ENCODE peak calls at places on chromosome 13, in ten cellular contexts. One of them, this sample, is unnamed.
A peak's percentile ranks its signal among the peaks of the same experiment; 100 is the strongest.

GRCh38 chr13:42654760-42655159 is 80.8 kb downstream of the TNFSF11 start:
- DNase-seq in AG04449: no peak
- DNase-seq in stimulated activated CD8-positive, alpha-beta memory T cell treated with anti-CD3 and anti-CD28 coated beads, Interleukin-4, amount 100 ng/mL, for 48 hours: no peak
- DNase-seq in stimulated activated CD4-positive, alpha-beta T cell treated with anti-CD3 and anti-CD28 coated beads, Interleukin-1b, Interleukin-23, amount 100 ng/mL, for 4 hours: no peak
- DNase-seq in amniotic stem cell: no peak
- DNase-seq in activated naive CD8-positive, alpha-beta T cell treated with anti-CD3 and anti-CD28 coated beads, Interleukin-2, amount 50 U/mL, for 16 hours: no peak
- DNase-seq in activated naive CD4-positive, alpha-beta T cell treated with anti-CD3 and anti-CD28 coated beads, Interleukin-2, amount 10 ng/mL, durations not matched to agents 7 days and 5 days: no peak
- DNase-seq in activated T-cell treated with anti-CD3 and anti-CD28 coated beads for 4 hours: no peak
- DNase-seq in cardiac fibroblast: no peak
- DNase-seq in T-helper 17 cell: no peak
- DNase-seq in this sample: no peak

GRCh38 chr13:34143637-34144036 is 325.7 kb downstream of the RFC3 start:
- DNase-seq in AG04449: no peak
- DNase-seq in stimulated activated CD8-positive, alpha-beta memory T cell treated with anti-CD3 and anti-CD28 coated beads, Interleukin-4, amount 100 ng/mL, for 48 hours: no peak
- DNase-seq in stimulated activated CD4-positive, alpha-beta T cell treated with anti-CD3 and anti-CD28 coated beads, Interleukin-1b, Interleukin-23, amount 100 ng/mL, for 4 hours: no peak
- DNase-seq in amniotic stem cell: no peak
- DNase-seq in activated naive CD8-positive, alpha-beta T cell treated with anti-CD3 and anti-CD28 coated beads, Interleukin-2, amount 50 U/mL, for 16 hours: no peak
- DNase-seq in activated naive CD4-positive, alpha-beta T cell treated with anti-CD3 and anti-CD28 coated beads, Interleukin-2, amount 10 ng/mL, durations not matched to agents 7 days and 5 days: no peak
- DNase-seq in activated T-cell treated with anti-CD3 and anti-CD28 coated beads for 4 hours: no peak
- DNase-seq in cardiac fibroblast: no peak
- DNase-seq in T-helper 17 cell: no peak
- DNase-seq in this sample: no peak

GRCh38 chr13:86020350-86021002 is 221.3 kb upstream of the SLITRK6 start:
- DNase-seq in AG04449: no peak
- DNase-seq in stimulated activated CD8-positive, alpha-beta memory T cell treated with anti-CD3 and anti-CD28 coated beads, Interleukin-4, amount 100 ng/mL, for 48 hours: no peak
- DNase-seq in stimulated activated CD4-positive, alpha-beta T cell treated with anti-CD3 and anti-CD28 coated beads, Interleukin-1b, Interleukin-23, amount 100 ng/mL, for 4 hours: no peak
- DNase-seq in amniotic stem cell: no peak
- DNase-seq in activated naive CD8-positive, alpha-beta T cell treated with anti-CD3 and anti-CD28 coated beads, Interleukin-2, amount 50 U/mL, for 16 hours: no peak
- DNase-seq in activated naive CD4-positive, alpha-beta T cell treated with anti-CD3 and anti-CD28 coated beads, Interleukin-2, amount 10 ng/mL, durations not matched to agents 7 days and 5 days: no peak
- DNase-seq in activated T-cell treated with anti-CD3 and anti-CD28 coated beads for 4 hours: no peak
- DNase-seq in cardiac fibroblast: peak; percentile 79
- DNase-seq in T-helper 17 cell: no peak
- DNase-seq in this sample: no peak

GRCh38 chr13:44052843-44053607 is 173.3 kb downstream of the LACC1 start:
- DNase-seq in AG04449: no peak
- DNase-seq in stimulated activated CD8-positive, alpha-beta memory T cell treated with anti-CD3 and anti-CD28 coated beads, Interleukin-4, amount 100 ng/mL, for 48 hours: no peak
- DNase-seq in stimulated activated CD4-positive, alpha-beta T cell treated with anti-CD3 and anti-CD28 coated beads, Interleukin-1b, Interleukin-23, amount 100 ng/mL, for 4 hours: no peak
- DNase-seq in amniotic stem cell: peak; percentile 22
- DNase-seq in activated naive CD8-positive, alpha-beta T cell treated with anti-CD3 and anti-CD28 coated beads, Interleukin-2, amount 50 U/mL, for 16 hours: no peak
- DNase-seq in activated naive CD4-positive, alpha-beta T cell treated with anti-CD3 and anti-CD28 coated beads, Interleukin-2, amount 10 ng/mL, durations not matched to agents 7 days and 5 days: no peak
- DNase-seq in activated T-cell treated with anti-CD3 and anti-CD28 coated beads for 4 hours: no peak
- DNase-seq in cardiac fibroblast: peak; percentile 78
- DNase-seq in T-helper 17 cell: no peak
- DNase-seq in this sample: no peak

GRCh38 chr13:50685491-50685890 is 158.0 kb downstream of the DLEU7 start:
- DNase-seq in AG04449: no peak
- DNase-seq in stimulated activated CD8-positive, alpha-beta memory T cell treated with anti-CD3 and anti-CD28 coated beads, Interleukin-4, amount 100 ng/mL, for 48 hours: no peak
- DNase-seq in stimulated activated CD4-positive, alpha-beta T cell treated with anti-CD3 and anti-CD28 coated beads, Interleukin-1b, Interleukin-23, amount 100 ng/mL, for 4 hours: no peak
- DNase-seq in amniotic stem cell: no peak
- DNase-seq in activated naive CD8-positive, alpha-beta T cell treated with anti-CD3 and anti-CD28 coated beads, Interleukin-2, amount 50 U/mL, for 16 hours: no peak
- DNase-seq in activated naive CD4-positive, alpha-beta T cell treated with anti-CD3 and anti-CD28 coated beads, Interleukin-2, amount 10 ng/mL, durations not matched to agents 7 days and 5 days: no peak
- DNase-seq in activated T-cell treated with anti-CD3 and anti-CD28 coated beads for 4 hours: no peak
- DNase-seq in cardiac fibroblast: peak; percentile 59
- DNase-seq in T-helper 17 cell: no peak
- DNase-seq in this sample: peak; percentile 23

GRCh38 chr13:66530686-66531085 is 699.5 kb downstream of the PCDH9 start:
- DNase-seq in AG04449: no peak
- DNase-seq in stimulated activated CD8-positive, alpha-beta memory T cell treated with anti-CD3 and anti-CD28 coated beads, Interleukin-4, amount 100 ng/mL, for 48 hours: no peak
- DNase-seq in stimulated activated CD4-positive, alpha-beta T cell treated with anti-CD3 and anti-CD28 coated beads, Interleukin-1b, Interleukin-23, amount 100 ng/mL, for 4 hours: no peak
- DNase-seq in amniotic stem cell: no peak
- DNase-seq in activated naive CD8-positive, alpha-beta T cell treated with anti-CD3 and anti-CD28 coated beads, Interleukin-2, amount 50 U/mL, for 16 hours: no peak
- DNase-seq in activated naive CD4-positive, alpha-beta T cell treated with anti-CD3 and anti-CD28 coated beads, Interleukin-2, amount 10 ng/mL, durations not matched to agents 7 days and 5 days: no peak
- DNase-seq in activated T-cell treated with anti-CD3 and anti-CD28 coated beads for 4 hours: no peak
- DNase-seq in cardiac fibroblast: no peak
- DNase-seq in T-helper 17 cell: no peak
- DNase-seq in this sample: no peak

GRCh38 chr13:104823709-104824108 is 1711.8 kb downstream of the EFNB2 start:
- DNase-seq in AG04449: no peak
- DNase-seq in stimulated activated CD8-positive, alpha-beta memory T cell treated with anti-CD3 and anti-CD28 coated beads, Interleukin-4, amount 100 ng/mL, for 48 hours: no peak
- DNase-seq in stimulated activated CD4-positive, alpha-beta T cell treated with anti-CD3 and anti-CD28 coated beads, Interleukin-1b, Interleukin-23, amount 100 ng/mL, for 4 hours: no peak
- DNase-seq in amniotic stem cell: no peak
- DNase-seq in activated naive CD8-positive, alpha-beta T cell treated with anti-CD3 and anti-CD28 coated beads, Interleukin-2, amount 50 U/mL, for 16 hours: no peak
- DNase-seq in activated naive CD4-positive, alpha-beta T cell treated with anti-CD3 and anti-CD28 coated beads, Interleukin-2, amount 10 ng/mL, durations not matched to agents 7 days and 5 days: no peak
- DNase-seq in activated T-cell treated with anti-CD3 and anti-CD28 coated beads for 4 hours: no peak
- DNase-seq in cardiac fibroblast: no peak
- DNase-seq in T-helper 17 cell: no peak
- DNase-seq in this sample: no peak

GRCh38 chr13:37102896-37103295 is 2.6 kb downstream of the CSNK1A1L start:
- DNase-seq in AG04449: no peak
- DNase-seq in stimulated activated CD8-positive, alpha-beta memory T cell treated with anti-CD3 and anti-CD28 coated beads, Interleukin-4, amount 100 ng/mL, for 48 hours: no peak
- DNase-seq in stimulated activated CD4-positive, alpha-beta T cell treated with anti-CD3 and anti-CD28 coated beads, Interleukin-1b, Interleukin-23, amount 100 ng/mL, for 4 hours: no peak
- DNase-seq in amniotic stem cell: no peak
- DNase-seq in activated naive CD8-positive, alpha-beta T cell treated with anti-CD3 and anti-CD28 coated beads, Interleukin-2, amount 50 U/mL, for 16 hours: no peak
- DNase-seq in activated naive CD4-positive, alpha-beta T cell treated with anti-CD3 and anti-CD28 coated beads, Interleukin-2, amount 10 ng/mL, durations not matched to agents 7 days and 5 days: no peak
- DNase-seq in activated T-cell treated with anti-CD3 and anti-CD28 coated beads for 4 hours: no peak
- DNase-seq in cardiac fibroblast: no peak
- DNase-seq in T-helper 17 cell: no peak
- DNase-seq in this sample: no peak

GRCh38 chr13:51603716-51604115 is 19.5 kb downstream of the WDFY2 start:
- DNase-seq in AG04449: no peak
- DNase-seq in stimulated activated CD8-positive, alpha-beta memory T cell treated with anti-CD3 and anti-CD28 coated beads, Interleukin-4, amount 100 ng/mL, for 48 hours: no peak
- DNase-seq in stimulated activated CD4-positive, alpha-beta T cell treated with anti-CD3 and anti-CD28 coated beads, Interleukin-1b, Interleukin-23, amount 100 ng/mL, for 4 hours: no peak
- DNase-seq in amniotic stem cell: no peak
- DNase-seq in activated naive CD8-positive, alpha-beta T cell treated with anti-CD3 and anti-CD28 coated beads, Interleukin-2, amount 50 U/mL, for 16 hours: no peak
- DNase-seq in activated naive CD4-positive, alpha-beta T cell treated with anti-CD3 and anti-CD28 coated beads, Interleukin-2, amount 10 ng/mL, durations not matched to agents 7 days and 5 days: no peak
- DNase-seq in activated T-cell treated with anti-CD3 and anti-CD28 coated beads for 4 hours: no peak
- DNase-seq in cardiac fibroblast: no peak
- DNase-seq in T-helper 17 cell: no peak
- DNase-seq in this sample: no peak